ENCODE peak calls at places on chromosome 7, in nine cellular contexts. W, T, N, P, Z, X, C, M and H are unnamed samples.

GRCh38 chr7:148242271-148242801 is 348.2 kb upstream of the C7orf33 start:
- DNase-seq in W (no peak), Z (peak), C (peak), T (peak), X (no peak), N (peak), P (no peak), M (no peak), H (peak)

GRCh38 chr7:34191766-34192550 is 286.6 kb downstream of the BMPER start:
- DNase-seq in Z (no peak), N (no peak), P (no peak), W (no peak), X (no peak), C (no peak), M (no peak), T (peak), H (no peak)

GRCh38 chr7:23680417-23681405 is 712 bp downstream of the FAM221A start:
- DNase-seq in M (no peak), N (peak), Z (no peak), P (peak), W (peak), X (peak), C (peak), T (peak), H (peak)

GRCh38 chr7:45574521-45575500 is 643 bp downstream of the ADCY1 start:
- DNase-seq in C (peak), M (no peak), T (peak), N (peak), X (no peak), P (peak), W (peak), Z (peak), H (peak)

GRCh38 chr7:125136341-125136740 is 206.7 kb upstream of the POT1 start:
- DNase-seq in Z (no peak), C (no peak), X (no peak), P (no peak), W (no peak), N (no peak), M (peak), T (no peak), H (no peak)

GRCh38 chr7:28749673-28750072 is 208.5 kb downstream of the TRIL start:
- DNase-seq in M (no peak), T (peak), N (no peak), Z (no peak), P (no peak), W (no peak), C (no peak), X (no peak), H (no peak)

GRCh38 chr7:100688593-100688860 is 5.5 kb downstream of the GIGYF1 start:
- DNase-seq in Z (no peak), N (no peak), P (peak), C (no peak), X (no peak), T (no peak), W (no peak), M (no peak), H (no peak)

GRCh38 chr7:73907554-73908122 is 46.7 kb downstream of the TMEM270 start:
- DNase-seq in N (no peak), X (no peak), Z (no peak), C (no peak), P (no peak), T (no peak), M (no peak), W (no peak), H (no peak)

GRCh38 chr7:88229302-88229870 is 9.5 kb upstream of the SRI start:
- DNase-seq in T (no peak), W (no peak), Z (no peak), M (no peak), C (no peak), P (no peak), X (no peak), N (no peak), H (no peak)

GRCh38 chr7:150941351-150941982 is 36.7 kb downstream of the KCNH2 start:
- DNase-seq in C (no peak), P (no peak), N (no peak), M (no peak), Z (no peak), W (no peak), T (no peak), X (no peak), H (no peak)

GRCh38 chr7:5533821-5534367 is 110.3 kb upstream of the TNRC18 start:
- DNase-seq in T (no peak), M (no peak), C (no peak), N (no peak), W (no peak), Z (no peak), X (no peak), P (no peak), H (no peak)

GRCh38 chr7:155885162-155886160 is 73.2 kb upstream of the SHH start:
- DNase-seq in T (no peak), C (no peak), P (peak), X (no peak), N (no peak), Z (no peak), M (no peak), W (no peak), H (peak)

GRCh38 chr7:106178593-106179134 is 66.6 kb upstream of the SYPL1 start:
- DNase-seq in X (no peak), Z (peak), N (no peak), W (no peak), T (peak), P (peak), C (no peak), M (no peak), H (peak)

GRCh38 chr7:117045927-117046710 is 92.8 kb downstream of the ST7 start:
- DNase-seq in Z (no peak), N (no peak), W (no peak), P (no peak), M (no peak), X (no peak), T (no peak), C (no peak), H (no peak)

GRCh38 chr7:23167691-23168090 is 14.2 kb upstream of the NUP42 start:
- DNase-seq in W (no peak), C (no peak), M (no peak), N (no peak), P (no peak), T (no peak), Z (no peak), X (no peak), H (no peak)